ENCODE peak calls at places on chromosomes 2 and 18, in nine cellular contexts. U is fibroblast of pulmonary artery; M is stimulated activated CD4-positive, alpha-beta T cell treated with anti-CD3 and anti-CD28 coated beads, Interleukin-4, amount 100 ng/mL, for 48 hours; R is stimulated activated naive CD8-positive, alpha-beta T cell treated with anti-CD3 and anti-CD28 coated beads, Interleukin-15, Interleukin-2, amounts not matched to agents 100 U/mL and 50 U/mL, for 24 hours; I is NCI-H1105 treated with DMSO at 0.1 percent for 48 hours; H is right cardiac atrium; Q is heart left ventricle; Y is right atrium auricular region; N is MCF 10A. D is an unnamed sample.

GRCh38 chr2:237434916-237435315 is 21.0 kb upstream of the COL6A3 start:
- DNase-seq in I (no peak), H (no peak), Q (no peak), Y (no peak), N (peak; percentile 66), U (peak; percentile 90), R (peak; percentile 84), M (peak; percentile 83), D (no peak)

GRCh38 chr2:142973822-142974207 is 96.4 kb downstream of the KYNU start:
- DNase-seq in N (no peak), R (no peak), I (no peak), U (peak; percentile 8), H (no peak), Q (no peak), Y (no peak), M (no peak), D (no peak)

GRCh38 chr2:236830931-236831330 is 254.8 kb upstream of the COPS8 start:
- DNase-seq in Y (no peak), M (no peak), I (no peak), U (no peak), R (no peak), H (no peak), Q (no peak), N (no peak), D (no peak)

GRCh38 chr18:518081-518480 is 17.6 kb upstream of the COLEC12 start:
- DNase-seq in Q (no peak), Y (no peak), U (peak; percentile 74), I (no peak), R (no peak), M (no peak), N (no peak), H (no peak), D (no peak)

GRCh38 chr18:3005462-3005861 is 7.5 kb downstream of the LPIN2 start:
- DNase-seq in Q (no peak), R (no peak), U (no peak), Y (no peak), N (no peak), M (no peak), I (no peak), H (no peak), D (no peak)

GRCh38 chr2:36270758-36271157 is 84.8 kb upstream of the CRIM1 start:
- DNase-seq in M (no peak), R (no peak), Y (no peak), U (no peak), N (no peak), Q (no peak), I (no peak), H (no peak), D (no peak)

GRCh38 chr2:78351208-78351607 is 674.3 kb upstream of the REG3G start:
- DNase-seq in R (no peak), I (peak; percentile 22), M (no peak), H (no peak), Y (no peak), Q (no peak), U (peak; percentile 1), N (peak; percentile 3), D (no peak)

GRCh38 chr2:205903549-205904129 is 182.3 kb downstream of the INO80D start:
- DNase-seq in R (no peak), H (peak; percentile 40), N (peak; percentile 49), M (no peak), Y (no peak), Q (no peak), I (no peak), U (peak; percentile 21), D (peak; percentile 37)

GRCh38 chr2:95760839-95761525 is 169.2 kb downstream of the TRIM43 start:
- DNase-seq in U (peak; percentile 84), I (no peak), R (no peak), M (no peak), Y (no peak), Q (no peak), H (peak; percentile 16), N (peak; percentile 78), D (no peak)

GRCh38 chr2:157061799-157062198 is 195.7 kb upstream of the GALNT5 start:
- DNase-seq in I (no peak), Y (no peak), U (no peak), M (no peak), Q (no peak), R (no peak), H (no peak), N (no peak), D (no peak)

GRCh38 chr2:105889046-105889445 is 144.3 kb downstream of the NCK2 start:
- DNase-seq in M (no peak), H (no peak), Q (peak; percentile 38), I (no peak), R (no peak), N (no peak), U (no peak), Y (no peak), D (no peak)

GRCh38 chr2:23530909-23531276 is 145.9 kb downstream of the KLHL29 start:
- DNase-seq in R (no peak), I (no peak), H (no peak), M (no peak), N (no peak), Q (no peak), Y (no peak), U (no peak), D (no peak)

GRCh38 chr18:49094979-49095632 is 144.3 kb upstream of the SMAD7 start:
- DNase-seq in U (peak; percentile 78), I (no peak), H (no peak), Y (no peak), R (no peak), Q (no peak), M (no peak), N (peak; percentile 85), D (no peak)

GRCh38 chr18:79579807-79580480 is 99.7 kb upstream of the CTDP1 start:
- DNase-seq in N (no peak), Q (peak; percentile 7), U (no peak), Y (no peak), M (no peak), H (no peak), R (no peak), I (no peak), D (peak; percentile 30)

GRCh38 chr18:9422816-9423519 is 52.3 kb upstream of the RALBP1 start:
- DNase-seq in Y (no peak), M (no peak), N (peak; percentile 75), Q (no peak), H (no peak), U (no peak), I (no peak), R (no peak), D (no peak)

GRCh38 chr2:152925540-152926448 is 207.4 kb downstream of the ARL6IP6 start:
- DNase-seq in R (peak; percentile 64), U (peak; percentile 42), I (peak; percentile 42), M (peak; percentile 36), N (peak; percentile 94), Y (no peak), Q (no peak), H (peak; percentile 39), D (peak; percentile 35)

GRCh38 chr18:23563377-23564043 is 22.8 kb downstream of the NPC1 start:
- DNase-seq in M (no peak), Q (no peak), Y (no peak), I (no peak), H (no peak), U (peak; percentile 39), R (no peak), N (peak; percentile 9), D (no peak)

GRCh38 chr2:169141713-169142352 is 72.5 kb downstream of the DHRS9 start:
- DNase-seq in U (peak; percentile 75), H (peak; percentile 25), M (peak; percentile 53), I (peak; percentile 19), R (peak; percentile 73), Y (no peak), N (peak; percentile 83), Q (peak; percentile 39), D (no peak)

GRCh38 chr2:169663247-169663646 is 31.0 kb downstream of the CFAP210 start:
- DNase-seq in H (no peak), R (no peak), Q (no peak), I (no peak), U (no peak), M (no peak), Y (no peak), N (no peak), D (no peak)

GRCh38 chr18:54679318-54680149 is 88.5 kb downstream of the DYNAP start:
- DNase-seq in H (no peak), N (peak; percentile 82), R (no peak), Q (no peak), I (peak; percentile 76), Y (no peak), U (peak; percentile 93), M (no peak), D (no peak)

GRCh38 chr18:50662775-50663383 is 103.0 kb downstream of the MAPK4 start:
- DNase-seq in U (no peak), I (no peak), R (no peak), H (no peak), Q (no peak), Y (no peak), M (no peak), N (no peak), D (no peak)

GRCh38 chr2:68559692-68560091 is 83.7 kb upstream of the PROKR1 start:
- DNase-seq in I (no peak), M (no peak), U (no peak), Y (no peak), N (no peak), R (no peak), H (no peak), Q (no peak), D (no peak)

GRCh38 chr2:71101656-71102055 is 28.4 kb downstream of the MCEE start:
- DNase-seq in Y (no peak), M (no peak), I (no peak), H (no peak), N (peak; percentile 48), U (peak; percentile 65), R (no peak), Q (no peak), D (no peak)

GRCh38 chr2:206804326-206804725 is 38.9 kb downstream of the FASTKD2 start:
- DNase-seq in I (no peak), N (no peak), R (no peak), M (no peak), H (no peak), U (peak; percentile 8), Q (no peak), Y (no peak), D (no peak)

GRCh38 chr18:49459404-49460171 is 857 bp downstream of the DYM start:
- DNase-seq in Y (no peak), Q (no peak), M (peak; percentile 11), H (no peak), N (no peak), U (no peak), I (peak; percentile 18), R (peak; percentile 12), D (no peak)

GRCh38 chr2:11778923-11779757 is 32.7 kb downstream of the LPIN1 start:
- DNase-seq in U (peak; percentile 70), Q (peak; percentile 75), I (peak; percentile 39), R (peak; percentile 92), H (peak; percentile 81), M (peak; percentile 84), Y (peak; percentile 77), N (peak; percentile 73), D (peak; percentile 89)

GRCh38 chr2:202278944-202279343 is 13.4 kb downstream of the NOP58 start:
- DNase-seq in H (no peak), M (no peak), Q (no peak), I (peak; percentile 48), R (no peak), N (peak; percentile 56), Y (no peak), U (peak; percentile 88), D (no peak)

GRCh38 chr2:223526106-223526505 is 76.1 kb downstream of the SCG2 start:
- DNase-seq in U (no peak), Q (no peak), N (peak; percentile 25), I (no peak), H (no peak), M (no peak), R (no peak), Y (no peak), D (no peak)